ENCODE peak calls at places on chromosomes 13 and 19, in five cellular contexts. C is CD8-positive, alpha-beta memory T cell; G is tibial nerve; Z is tibial artery; L is lower lobe of right lung. D is an unnamed sample.

GRCh38 chr19:23505738-23506137 is 110.5 kb upstream of the ZNF91 start:
- DNase-seq in C (no peak), G (no peak), Z (no peak), L (no peak), D (no peak)

GRCh38 chr19:45657520-45658163 is 10.4 kb upstream of the GIPR start:
- DNase-seq in C (no peak), G (no peak), Z (no peak), L (no peak), D (no peak)

GRCh38 chr19:871446-872265 is 12.2 kb downstream of the CFD start:
- DNase-seq in C (peak; percentile 35), G (no peak), Z (no peak), L (no peak), D (no peak)

GRCh38 chr19:31149306-31149975 is 199.8 kb downstream of the TSHZ3 start:
- DNase-seq in C (no peak), G (no peak), Z (no peak), L (no peak), D (peak; percentile 93)

GRCh38 chr13:29481603-29482002 is 113.9 kb downstream of the SLC7A1 start:
- DNase-seq in C (no peak), G (no peak), Z (no peak), L (no peak), D (no peak)

GRCh38 chr13:113267642-113268405 is 29.2 kb upstream of the LAMP1 start:
- DNase-seq in C (no peak), G (no peak), Z (no peak), L (no peak), D (no peak)

GRCh38 chr13:59444210-59444857 is 719.4 kb downstream of the DIAPH3 start:
- DNase-seq in C (no peak), G (no peak), Z (no peak), L (no peak), D (no peak)

GRCh38 chr13:65677906-65678305 is 1552.2 kb downstream of the PCDH9 start:
- DNase-seq in C (no peak), G (no peak), Z (no peak), L (no peak), D (no peak)

GRCh38 chr19:30666301-30666803 is 294.2 kb downstream of the ZNF536 start:
- DNase-seq in C (no peak), G (peak; percentile 65), Z (peak; percentile 35), L (no peak), D (no peak)

GRCh38 chr19:45927565-45928261 is 13.1 kb upstream of the NANOS2 start:
- DNase-seq in C (peak; percentile 80), G (peak; percentile 92), Z (peak; percentile 91), L (peak; percentile 92), D (peak; percentile 94)

GRCh38 chr19:14073925-14074838 is 1.6 kb downstream of the MISP3 start:
- DNase-seq in C (no peak), G (peak; percentile 23), Z (no peak), L (no peak), D (peak; percentile 53)

GRCh38 chr19:5706876-5707573 is 12.9 kb downstream of the LONP1 start:
- DNase-seq in C (no peak), G (no peak), Z (no peak), L (no peak), D (no peak)

GRCh38 chr19:19637523-19638251 is 5.8 kb downstream of the GMIP start:
- DNase-seq in C (no peak), G (no peak), Z (no peak), L (no peak), D (no peak)

GRCh38 chr19:36876993-36877938 is 26.6 kb downstream of the ZNF345 start:
- DNase-seq in C (no peak), G (no peak), Z (no peak), L (no peak), D (no peak)

GRCh38 chr13:20291037-20291436 is 58.9 kb upstream of the GJB6 start:
- DNase-seq in C (no peak), G (no peak), Z (no peak), L (no peak), D (no peak)

GRCh38 chr13:31674056-31674455 is 65.3 kb upstream of the RXFP2 start:
- DNase-seq in C (no peak), G (no peak), Z (no peak), L (no peak), D (no peak)

GRCh38 chr19:40191836-40192646 is 815 bp downstream of the MAP3K10 start:
- DNase-seq in C (no peak), G (no peak), Z (no peak), L (peak; percentile 58), D (peak; percentile 5)

GRCh38 chr19:403221-404036 is 5.5 kb downstream of the C2CD4C start:
- DNase-seq in C (no peak), G (no peak), Z (no peak), L (no peak), D (no peak)

GRCh38 chr13:25291691-25292090 is 4.4 kb upstream of the MTMR6 start:
- DNase-seq in C (no peak), G (no peak), Z (no peak), L (no peak), D (no peak)

GRCh38 chr19:8304841-8305621 is 3.1 kb downstream of the CD320 start:
- DNase-seq in C (no peak), G (peak; percentile 4), Z (no peak), L (peak; percentile 47), D (peak; percentile 50)

GRCh38 chr19:13207237-13208130 is 57.3 kb downstream of the IER2 start:
- DNase-seq in C (no peak), G (no peak), Z (no peak), L (peak; percentile 55), D (no peak)

GRCh38 chr13:52787212-52787611 is 47.6 kb upstream of the CNMD start:
- DNase-seq in C (no peak), G (no peak), Z (no peak), L (no peak), D (no peak)

GRCh38 chr19:46798713-46799112 is 10.3 kb upstream of the SLC1A5 start:
- DNase-seq in C (no peak), G (no peak), Z (no peak), L (no peak), D (no peak)

GRCh38 chr19:45769821-45770191 is 754 bp upstream of the SIX5 start:
- DNase-seq in C (peak; percentile 76), G (peak; percentile 48), Z (peak; percentile 54), L (peak; percentile 68), D (peak; percentile 54)

GRCh38 chr19:51272183-51272817 is 21.4 kb downstream of the SIGLECL1 start:
- DNase-seq in C (no peak), G (no peak), Z (no peak), L (no peak), D (no peak)

DNA sequence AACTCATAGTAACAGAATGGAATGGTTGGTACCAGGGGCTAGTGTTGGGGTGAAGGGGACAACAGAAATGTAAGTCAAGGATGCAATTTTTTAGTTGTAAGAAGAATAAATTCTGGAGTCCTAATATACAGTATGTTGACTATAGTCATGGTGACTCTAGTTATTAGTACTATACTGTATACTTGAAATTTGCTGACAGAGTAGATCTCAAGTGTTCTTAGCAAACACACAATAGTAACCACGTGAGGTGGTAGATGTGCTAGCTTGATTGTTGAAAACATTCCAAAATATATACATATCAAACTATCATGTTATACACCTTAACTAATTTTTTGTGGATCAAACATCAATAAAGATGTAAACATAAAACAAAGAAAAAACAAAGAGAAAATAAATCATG is 1345.1 kb upstream of the PCDH20 start:
- DNase-seq in C (no peak), G (no peak), Z (no peak), L (no peak), D (no peak)
- H3K27ac ChIP-seq in C (no peak overlapping the region), G (no peak overlapping the region), Z (no peak overlapping the region), L (no peak overlapping the region), D (no peak overlapping the region)

DNA sequence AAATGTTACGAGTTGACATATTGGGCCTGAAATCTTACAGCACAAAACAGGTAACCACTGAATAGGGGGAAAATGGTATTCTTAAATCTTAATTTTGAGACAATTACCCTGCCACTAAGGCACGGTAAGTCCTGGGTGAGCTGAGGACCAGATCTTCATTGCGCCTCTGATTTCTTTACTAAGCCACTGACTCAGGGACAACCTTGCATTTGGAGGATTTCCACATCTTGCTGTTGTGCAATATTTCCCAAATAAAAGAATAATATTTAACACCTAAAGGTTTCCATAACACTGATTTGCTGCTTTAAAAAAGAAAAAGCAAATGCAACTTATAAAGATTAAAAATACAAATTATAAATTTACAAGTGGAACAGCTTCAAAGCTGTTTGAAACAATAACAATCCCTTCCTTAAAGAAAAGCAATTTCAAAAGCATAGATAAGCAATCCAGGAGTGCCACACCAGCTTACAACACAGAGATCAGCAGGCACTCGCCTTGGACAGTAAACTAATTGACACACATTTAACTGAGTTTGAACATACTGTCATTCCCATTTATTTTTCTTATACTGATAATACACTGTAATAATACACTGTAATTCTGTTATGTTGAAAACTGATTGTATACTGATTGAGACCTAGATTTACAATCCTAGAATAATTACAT is 79.6 kb upstream of the DOCK9 start:
- DNase-seq in C (no peak), G (peak; percentile 55), Z (no peak), L (no peak), D (peak; percentile 43)
- H3K4me1 ChIP-seq in C (peaks cover 56% of the 10 kb centered on the region), G (peaks cover 38% of the 10 kb centered on the region), Z (peaks cover 36% of the 10 kb centered on the region), L (peaks cover 69% of the 10 kb centered on the region), D (peaks cover 5% of the 10 kb centered on the region)

DNA sequence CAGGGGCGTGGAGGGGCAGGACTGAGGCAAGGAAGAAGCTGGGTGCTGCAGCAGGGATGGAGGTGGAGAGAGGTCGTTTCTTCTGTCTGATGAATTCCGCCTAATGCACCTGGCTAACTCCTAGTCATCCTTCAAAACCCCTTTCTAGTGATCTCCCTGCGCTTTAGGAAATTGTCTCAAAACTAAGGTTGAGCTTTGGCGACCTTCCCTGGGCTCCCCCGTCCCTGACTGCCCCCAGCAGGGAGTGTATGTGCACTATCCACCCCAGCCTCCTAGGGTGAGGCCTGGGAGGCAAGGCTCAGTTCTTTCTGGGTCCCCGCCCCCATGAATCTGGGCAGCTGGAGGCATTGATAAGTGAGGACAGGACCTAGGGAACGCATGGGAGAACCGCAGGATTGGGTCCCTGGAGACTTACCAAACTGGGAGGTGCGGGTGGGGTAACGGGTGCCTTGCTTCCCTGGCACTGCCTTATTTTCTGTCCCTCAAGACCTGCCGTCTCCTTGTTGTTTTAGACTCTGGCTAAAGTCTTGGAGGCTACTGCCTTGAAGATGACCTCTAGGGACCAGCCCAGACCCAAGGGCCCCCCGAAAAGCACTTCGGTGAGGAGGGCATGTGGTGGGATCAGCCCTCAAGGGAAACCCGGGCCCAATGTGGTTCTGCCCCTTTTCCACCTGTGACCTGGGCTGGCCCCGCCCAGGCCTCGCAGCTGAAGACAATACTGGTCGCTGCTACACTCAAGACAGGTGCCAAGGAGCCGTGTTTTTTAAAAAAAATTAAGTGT is 512 bp downstream of the TLE6 start:
- DNase-seq in C (no peak), G (no peak), Z (no peak), L (no peak), D (no peak)
- H3K4me3 ChIP-seq in C (no peak overlapping the region), G (peak overlapping the region; percentile 70), Z (peak overlapping the region; percentile 57), L (peak overlapping the region; percentile 52), D (peak overlapping the region; percentile 44)

DNA sequence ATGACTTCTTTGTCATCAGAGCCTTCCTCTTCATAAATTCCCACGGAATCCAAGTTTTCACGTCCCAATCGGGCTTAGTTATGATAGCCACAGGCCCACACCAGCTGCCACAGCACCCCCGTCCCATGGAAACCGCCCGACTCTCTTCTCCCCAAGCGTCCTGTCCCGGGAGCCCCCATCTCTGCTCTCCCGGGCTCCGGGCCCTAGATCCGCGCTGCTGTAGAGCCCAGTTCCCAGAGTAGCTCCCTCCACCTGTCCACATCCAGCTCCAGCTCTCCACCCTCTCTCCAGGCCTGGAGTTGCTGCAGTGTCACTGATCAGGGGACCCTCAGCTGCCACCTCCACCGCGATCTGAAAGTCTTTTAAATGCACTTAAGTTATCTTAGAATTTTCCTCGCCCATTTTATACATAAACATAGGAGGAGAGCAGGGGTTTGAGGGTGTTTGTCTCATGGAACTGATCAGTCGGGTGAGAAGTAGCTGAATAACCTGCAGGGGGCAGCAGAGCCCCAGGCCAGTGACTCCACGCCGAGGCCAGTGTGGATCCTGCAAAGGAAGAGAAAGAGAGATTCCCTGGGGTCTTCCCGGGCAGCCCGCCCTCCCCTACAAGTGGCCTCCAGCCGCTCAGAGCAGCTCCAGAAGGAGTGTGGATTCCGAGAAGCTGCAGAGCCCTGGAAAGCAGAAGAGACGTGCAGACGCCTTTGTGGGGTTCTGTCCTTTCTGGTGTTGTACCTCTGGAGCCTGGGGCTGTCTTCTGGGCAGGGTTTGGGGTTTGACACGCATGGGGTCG is 1.1 kb upstream of the ZNF763 start:
- DNase-seq in C (peak; percentile 73), G (peak; percentile 83), Z (peak; percentile 82), L (peak; percentile 83), D (no peak)
- H3K27ac ChIP-seq in C (no peak overlapping the region), G (peak overlapping the region; percentile 99), Z (peak overlapping the region; percentile 93), L (peak overlapping the region; percentile 96), D (no peak overlapping the region)